ENCODE peak calls at places on chromosomes 6 and 20, in eight cellular contexts. One of them, this sample, is unnamed.

GRCh38 chr6:45049188-45049843 is 278.8 kb upstream of the RUNX2 start:
- DNase-seq in Caco-2: no peak
- DNase-seq in GM23338: no peak
- DNase-seq in neural progenitor cell: no peak
- DNase-seq in heart right ventricle: no peak
- DNase-seq in IMR-90: peak; percentile 28
- DNase-seq in Peyer's patch: no peak
- DNase-seq in heart left ventricle: no peak
- DNase-seq in this sample: no peak

GRCh38 chr6:30626484-30627366 is at the start of gene ATAT1:
- DNase-seq in Caco-2: peak; percentile 91
- DNase-seq in GM23338: peak; percentile 96
- DNase-seq in neural progenitor cell: peak; percentile 90
- DNase-seq in heart right ventricle: peak; percentile 89
- DNase-seq in IMR-90: peak; percentile 68
- DNase-seq in Peyer's patch: peak; percentile 96
- DNase-seq in heart left ventricle: peak; percentile 92
- DNase-seq in this sample: peak; percentile 89

GRCh38 chr6:169288591-169288990 is 34.9 kb upstream of the THBS2 start:
- DNase-seq in Caco-2: no peak
- DNase-seq in GM23338: no peak
- DNase-seq in neural progenitor cell: no peak
- DNase-seq in heart right ventricle: no peak
- DNase-seq in IMR-90: peak; percentile 35
- DNase-seq in Peyer's patch: no peak
- DNase-seq in heart left ventricle: peak; percentile 39
- DNase-seq in this sample: no peak

GRCh38 chr6:12065321-12066140 is 53.4 kb downstream of the HIVEP1 start:
- DNase-seq in Caco-2: no peak
- DNase-seq in GM23338: peak; percentile 37
- DNase-seq in neural progenitor cell: no peak
- DNase-seq in heart right ventricle: no peak
- DNase-seq in IMR-90: no peak
- DNase-seq in Peyer's patch: no peak
- DNase-seq in heart left ventricle: no peak
- DNase-seq in this sample: no peak

GRCh38 chr6:160534050-160534696 is 129.9 kb downstream of the LPA start:
- DNase-seq in Caco-2: peak; percentile 67
- DNase-seq in GM23338: peak; percentile 79
- DNase-seq in neural progenitor cell: peak; percentile 70
- DNase-seq in heart right ventricle: peak; percentile 45
- DNase-seq in IMR-90: peak; percentile 24
- DNase-seq in Peyer's patch: peak; percentile 82
- DNase-seq in heart left ventricle: peak; percentile 38
- DNase-seq in this sample: peak; percentile 56

GRCh38 chr6:146310628-146311027 is 233.0 kb upstream of the RAB32 start:
- DNase-seq in Caco-2: no peak
- DNase-seq in GM23338: no peak
- DNase-seq in neural progenitor cell: no peak
- DNase-seq in heart right ventricle: no peak
- DNase-seq in IMR-90: no peak
- DNase-seq in Peyer's patch: no peak
- DNase-seq in heart left ventricle: no peak
- DNase-seq in this sample: no peak

GRCh38 chr20:33262658-33263065 is 20.4 kb upstream of the BPIFB1 start:
- DNase-seq in Caco-2: peak; percentile 70
- DNase-seq in GM23338: peak; percentile 85
- DNase-seq in neural progenitor cell: peak; percentile 86
- DNase-seq in heart right ventricle: no peak
- DNase-seq in IMR-90: peak; percentile 53
- DNase-seq in Peyer's patch: no peak
- DNase-seq in heart left ventricle: no peak
- DNase-seq in this sample: peak; percentile 50

GRCh38 chr6:33739611-33740010 is 7.1 kb downstream of the IP6K3 start:
- DNase-seq in Caco-2: no peak
- DNase-seq in GM23338: no peak
- DNase-seq in neural progenitor cell: no peak
- DNase-seq in heart right ventricle: no peak
- DNase-seq in IMR-90: no peak
- DNase-seq in Peyer's patch: peak; percentile 59
- DNase-seq in heart left ventricle: no peak
- DNase-seq in this sample: no peak

GRCh38 chr20:54190200-54190599 is 16.4 kb upstream of the CYP24A1 start:
- DNase-seq in Caco-2: no peak
- DNase-seq in GM23338: no peak
- DNase-seq in neural progenitor cell: no peak
- DNase-seq in heart right ventricle: no peak
- DNase-seq in IMR-90: no peak
- DNase-seq in Peyer's patch: no peak
- DNase-seq in heart left ventricle: no peak
- DNase-seq in this sample: no peak

GRCh38 chr20:22686097-22686496 is 101.7 kb upstream of the FOXA2 start:
- DNase-seq in Caco-2: peak; percentile 57
- DNase-seq in GM23338: peak; percentile 85
- DNase-seq in neural progenitor cell: peak; percentile 55
- DNase-seq in heart right ventricle: peak; percentile 50
- DNase-seq in IMR-90: peak; percentile 61
- DNase-seq in Peyer's patch: no peak
- DNase-seq in heart left ventricle: peak; percentile 66
- DNase-seq in this sample: peak; percentile 48

GRCh38 chr20:50368386-50368785 is 141.8 kb upstream of the PTPN1 start:
- DNase-seq in Caco-2: no peak
- DNase-seq in GM23338: no peak
- DNase-seq in neural progenitor cell: no peak
- DNase-seq in heart right ventricle: no peak
- DNase-seq in IMR-90: no peak
- DNase-seq in Peyer's patch: no peak
- DNase-seq in heart left ventricle: no peak
- DNase-seq in this sample: no peak

GRCh38 chr20:63064745-63065711 is 58.3 kb upstream of the BHLHE23 start:
- DNase-seq in Caco-2: no peak
- DNase-seq in GM23338: no peak
- DNase-seq in neural progenitor cell: no peak
- DNase-seq in heart right ventricle: peak; percentile 7
- DNase-seq in IMR-90: no peak
- DNase-seq in Peyer's patch: peak; percentile 25
- DNase-seq in heart left ventricle: peak; percentile 9
- DNase-seq in this sample: no peak

GRCh38 chr6:108492131-108492766 is 68.5 kb upstream of the FOXO3 start:
- DNase-seq in Caco-2: peak; percentile 35
- DNase-seq in GM23338: peak; percentile 46
- DNase-seq in neural progenitor cell: peak; percentile 54
- DNase-seq in heart right ventricle: no peak
- DNase-seq in IMR-90: peak; percentile 54
- DNase-seq in Peyer's patch: no peak
- DNase-seq in heart left ventricle: no peak
- DNase-seq in this sample: no peak

GRCh38 chr20:51928931-51929330 is 126.6 kb upstream of the SALL4 start:
- DNase-seq in Caco-2: no peak
- DNase-seq in GM23338: no peak
- DNase-seq in neural progenitor cell: no peak
- DNase-seq in heart right ventricle: no peak
- DNase-seq in IMR-90: no peak
- DNase-seq in Peyer's patch: no peak
- DNase-seq in heart left ventricle: no peak
- DNase-seq in this sample: no peak

GRCh38 chr6:47671777-47672176 is 26.6 kb upstream of the ADGRF4 start:
- DNase-seq in Caco-2: no peak
- DNase-seq in GM23338: no peak
- DNase-seq in neural progenitor cell: no peak
- DNase-seq in heart right ventricle: no peak
- DNase-seq in IMR-90: no peak
- DNase-seq in Peyer's patch: no peak
- DNase-seq in heart left ventricle: no peak
- DNase-seq in this sample: no peak

GRCh38 chr6:117506180-117506835 is 23.8 kb downstream of the DCBLD1 start:
- DNase-seq in Caco-2: peak; percentile 55
- DNase-seq in GM23338: peak; percentile 28
- DNase-seq in neural progenitor cell: peak; percentile 40
- DNase-seq in heart right ventricle: no peak
- DNase-seq in IMR-90: peak; percentile 83
- DNase-seq in Peyer's patch: no peak
- DNase-seq in heart left ventricle: no peak
- DNase-seq in this sample: no peak
- H3K4me1 ChIP-seq in Caco-2: peaks cover 90% of the 10 kb centered on the region
- H3K4me1 ChIP-seq in GM23338: no peaks in the 10 kb centered on the region
- H3K4me1 ChIP-seq in neural progenitor cell: peaks cover 11% of the 10 kb centered on the region
- H3K4me1 ChIP-seq in heart right ventricle: peaks cover 11% of the 10 kb centered on the region
- H3K4me1 ChIP-seq in IMR-90: peaks cover 26% of the 10 kb centered on the region
- H3K4me1 ChIP-seq in Peyer's patch: no peaks in the 10 kb centered on the region
- H3K4me1 ChIP-seq in heart left ventricle: peaks cover 7% of the 10 kb centered on the region
- H3K4me1 ChIP-seq in this sample: peaks cover 10% of the 10 kb centered on the region

GRCh38 chr6:18326001-18326400 is 61.1 kb upstream of the RNF144B start:
- DNase-seq in Caco-2: no peak
- DNase-seq in GM23338: no peak
- DNase-seq in neural progenitor cell: no peak
- DNase-seq in heart right ventricle: no peak
- DNase-seq in IMR-90: no peak
- DNase-seq in Peyer's patch: no peak
- DNase-seq in heart left ventricle: no peak
- DNase-seq in this sample: no peak
- H3K4me1 ChIP-seq in Caco-2: no peaks in the 10 kb centered on the region
- H3K4me1 ChIP-seq in GM23338: peaks cover 13% of the 10 kb centered on the region
- H3K4me1 ChIP-seq in neural progenitor cell: no peaks in the 10 kb centered on the region
- H3K4me1 ChIP-seq in heart right ventricle: peaks cover 5% of the 10 kb centered on the region
- H3K4me1 ChIP-seq in IMR-90: peaks cover 2% of the 10 kb centered on the region
- H3K4me1 ChIP-seq in Peyer's patch: no peaks in the 10 kb centered on the region
- H3K4me1 ChIP-seq in heart left ventricle: peaks cover 40% of the 10 kb centered on the region
- H3K4me1 ChIP-seq in this sample: peaks cover 30% of the 10 kb centered on the region

DNA sequence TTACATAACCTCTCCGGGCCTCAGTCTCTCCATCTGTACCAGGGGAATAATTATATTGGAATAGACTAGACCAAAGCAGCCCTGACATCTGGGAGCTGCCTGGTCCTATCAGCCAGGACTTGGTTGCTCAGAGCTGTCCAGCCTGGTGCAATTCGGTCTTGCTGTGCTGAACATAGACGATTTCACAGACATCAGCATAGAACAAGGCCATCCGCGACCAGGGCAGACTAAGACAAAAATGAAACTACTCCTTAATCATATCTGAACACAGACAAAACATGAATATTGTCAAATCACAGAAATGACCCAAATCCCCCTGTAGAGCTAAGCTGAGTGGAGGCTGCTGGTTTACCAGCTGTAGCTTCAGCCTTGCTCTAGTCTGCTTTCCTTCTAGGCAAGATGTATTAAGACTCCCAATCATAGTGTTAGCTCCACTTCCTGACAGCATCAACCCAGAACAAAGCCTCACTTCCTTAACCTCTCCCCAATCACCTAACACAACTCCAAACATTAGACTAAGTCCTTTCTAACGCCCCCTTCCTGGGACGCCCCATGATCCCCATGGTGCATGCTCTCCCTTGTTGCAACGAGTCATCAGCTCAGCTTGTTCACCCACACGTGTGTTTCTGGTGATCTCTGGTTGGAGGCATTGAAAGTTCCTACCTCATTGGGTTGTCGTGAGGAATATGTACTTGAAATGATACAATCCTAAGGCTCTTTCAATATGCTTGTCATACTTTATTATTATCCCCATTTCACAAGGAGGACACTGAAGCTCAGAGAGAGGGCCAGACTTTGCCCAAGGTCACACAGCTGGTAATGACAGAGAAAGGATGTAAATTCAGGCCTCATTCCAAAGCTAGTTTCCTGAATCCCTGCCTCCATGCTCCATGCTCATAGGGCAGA is 3.5 kb upstream of the MAPK13 start:
- DNase-seq in Caco-2: no peak
- DNase-seq in GM23338: no peak
- DNase-seq in neural progenitor cell: no peak
- DNase-seq in heart right ventricle: no peak
- DNase-seq in IMR-90: peak; percentile 69
- DNase-seq in Peyer's patch: no peak
- DNase-seq in heart left ventricle: no peak
- DNase-seq in this sample: no peak
- H3K4me1 ChIP-seq in Caco-2: peaks cover 14% of the 10 kb centered on the region
- H3K4me1 ChIP-seq in GM23338: peaks cover 10% of the 10 kb centered on the region
- H3K4me1 ChIP-seq in neural progenitor cell: peaks cover 9% of the 10 kb centered on the region
- H3K4me1 ChIP-seq in heart right ventricle: peaks cover 13% of the 10 kb centered on the region
- H3K4me1 ChIP-seq in IMR-90: peaks cover 29% of the 10 kb centered on the region
- H3K4me1 ChIP-seq in Peyer's patch: peaks cover 16% of the 10 kb centered on the region
- H3K4me1 ChIP-seq in heart left ventricle: peaks cover 69% of the 10 kb centered on the region
- H3K4me1 ChIP-seq in this sample: peaks cover 18% of the 10 kb centered on the region

GRCh38 chr20:42155586-42155985 is 537.4 kb upstream of the CHD6 start:
- DNase-seq in Caco-2: no peak
- DNase-seq in GM23338: no peak
- DNase-seq in neural progenitor cell: no peak
- DNase-seq in heart right ventricle: no peak
- DNase-seq in IMR-90: no peak
- DNase-seq in Peyer's patch: no peak
- DNase-seq in heart left ventricle: no peak
- DNase-seq in this sample: no peak

GRCh38 chr20:42159794-42160193 is 541.6 kb upstream of the CHD6 start:
- DNase-seq in Caco-2: no peak
- DNase-seq in GM23338: no peak
- DNase-seq in neural progenitor cell: no peak
- DNase-seq in heart right ventricle: no peak
- DNase-seq in IMR-90: no peak
- DNase-seq in Peyer's patch: no peak
- DNase-seq in heart left ventricle: no peak
- DNase-seq in this sample: no peak

DNA sequence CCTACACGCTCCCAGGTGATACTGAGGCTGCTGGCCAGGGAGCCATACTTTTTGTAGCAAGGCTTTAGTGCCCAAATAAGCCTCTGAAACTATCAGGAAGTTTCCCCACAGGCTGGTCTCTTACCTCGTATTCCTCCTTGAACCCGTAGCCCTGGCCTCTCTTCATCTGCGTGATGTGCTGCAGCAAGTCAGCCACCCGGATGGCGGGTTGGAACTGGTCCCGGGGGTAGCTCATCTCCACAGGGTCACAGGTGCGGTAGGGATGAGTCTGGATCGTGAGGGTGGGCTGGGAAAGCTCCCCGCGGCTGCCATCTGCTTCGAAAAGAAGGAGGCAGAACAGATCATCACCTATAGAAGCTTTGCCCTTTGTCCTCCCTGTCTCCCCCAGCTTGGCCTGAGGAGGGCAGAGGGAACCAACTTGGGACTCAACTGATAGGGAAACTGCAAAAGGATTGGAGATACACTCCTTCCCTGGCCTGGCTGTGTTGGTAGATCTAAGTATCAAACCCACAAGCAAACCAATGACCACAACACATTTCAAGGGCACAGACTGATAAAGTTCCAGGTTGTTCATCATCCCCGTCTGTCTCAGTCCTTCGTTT is 543.2 kb upstream of the CHD6 start:
- DNase-seq in Caco-2: peak; percentile 18
- DNase-seq in GM23338: no peak
- DNase-seq in neural progenitor cell: peak; percentile 15
- DNase-seq in heart right ventricle: no peak
- DNase-seq in IMR-90: no peak
- DNase-seq in Peyer's patch: no peak
- DNase-seq in heart left ventricle: no peak
- DNase-seq in this sample: no peak
- H3K4me1 ChIP-seq in Caco-2: no peaks in the 10 kb centered on the region
- H3K4me1 ChIP-seq in GM23338: no peaks in the 10 kb centered on the region
- H3K4me1 ChIP-seq in neural progenitor cell: peaks cover 14% of the 10 kb centered on the region
- H3K4me1 ChIP-seq in heart right ventricle: no peaks in the 10 kb centered on the region
- H3K4me1 ChIP-seq in IMR-90: no peaks in the 10 kb centered on the region
- H3K4me1 ChIP-seq in Peyer's patch: no peaks in the 10 kb centered on the region
- H3K4me1 ChIP-seq in heart left ventricle: no peaks in the 10 kb centered on the region
- H3K4me1 ChIP-seq in this sample: no peaks in the 10 kb centered on the region

GRCh38 chr6:6700421-6700820 is 111.9 kb downstream of the LY86 start:
- DNase-seq in Caco-2: no peak
- DNase-seq in GM23338: no peak
- DNase-seq in neural progenitor cell: no peak
- DNase-seq in heart right ventricle: no peak
- DNase-seq in IMR-90: no peak
- DNase-seq in Peyer's patch: no peak
- DNase-seq in heart left ventricle: no peak
- DNase-seq in this sample: no peak
- H3K4me1 ChIP-seq in Caco-2: no peaks in the 10 kb centered on the region
- H3K4me1 ChIP-seq in GM23338: peaks cover 17% of the 10 kb centered on the region
- H3K4me1 ChIP-seq in neural progenitor cell: peaks cover 8% of the 10 kb centered on the region
- H3K4me1 ChIP-seq in heart right ventricle: peaks cover 43% of the 10 kb centered on the region
- H3K4me1 ChIP-seq in IMR-90: peaks cover 5% of the 10 kb centered on the region
- H3K4me1 ChIP-seq in Peyer's patch: no peaks in the 10 kb centered on the region
- H3K4me1 ChIP-seq in heart left ventricle: peaks cover 41% of the 10 kb centered on the region
- H3K4me1 ChIP-seq in this sample: peaks cover 34% of the 10 kb centered on the region